ENCODE peak calls at places on chromosomes 16 and 17, in five cellular contexts. J is transverse colon, P is H54, Q is breast epithelium, K is heart left ventricle. E is an unnamed sample.

GRCh38 chr16:1560153-1560552 is 26.7 kb downstream of the TMEM204 start:
- DNase-seq in J (no peak), P (no peak), Q (no peak), K (no peak), E (no peak)

GRCh38 chr17:65514541-65514940 is 46.9 kb downstream of the AXIN2 start:
- DNase-seq in J (no peak), P (no peak), Q (peak), K (no peak), E (no peak)

GRCh38 chr17:41555105-41555887 is 16.6 kb downstream of the KRT9 start:
- DNase-seq in J (peak), P (no peak), Q (no peak), K (no peak), E (no peak)

GRCh38 chr17:42288985-42289862 is 926 bp downstream of the STAT5A start:
- DNase-seq in J (peak), P (no peak), Q (peak), K (no peak), E (no peak)

GRCh38 chr17:42171831-42172230 is 9.1 kb downstream of the KCNH4 start:
- DNase-seq in J (no peak), P (no peak), Q (no peak), K (no peak), E (no peak)

GRCh38 chr16:84947022-84947421 is 64.3 kb downstream of the ZDHHC7 start:
- DNase-seq in J (peak), P (no peak), Q (peak), K (no peak), E (no peak)

GRCh38 chr16:1367486-1368174 is 15.9 kb downstream of the GNPTG start:
- DNase-seq in J (no peak), P (no peak), Q (no peak), K (no peak), E (no peak)

GRCh38 chr17:63439682-63440081 is 6.4 kb downstream of the CYB561 start:
- DNase-seq in J (no peak), P (peak), Q (no peak), K (no peak), E (no peak)

GRCh38 chr17:72816406-72816805 is 276.1 kb downstream of the SLC39A11 start:
- DNase-seq in J (no peak), P (no peak), Q (no peak), K (no peak), E (no peak)

GRCh38 chr16:24013733-24014645 is 178.2 kb downstream of the PRKCB start:
- DNase-seq in J (peak), P (no peak), Q (no peak), K (no peak), E (peak)

GRCh38 chr17:45411348-45412105 is 21.1 kb downstream of the ARHGAP27 start:
- DNase-seq in J (peak), P (no peak), Q (no peak), K (no peak), E (no peak)

GRCh38 chr17:60305141-60305540 is 86.8 kb downstream of the USP32 start:
- DNase-seq in J (no peak), P (no peak), Q (no peak), K (no peak), E (no peak)

GRCh38 chr17:19567216-19568015 is 33.8 kb downstream of the SLC47A1 start:
- DNase-seq in J (no peak), P (no peak), Q (no peak), K (no peak), E (no peak)

GRCh38 chr17:30519166-30519565 is 42.0 kb downstream of the GOSR1 start:
- DNase-seq in J (no peak), P (no peak), Q (no peak), K (no peak), E (no peak)

GRCh38 chr16:12600536-12601256 is 203.0 kb downstream of the CPPED1 start:
- DNase-seq in J (no peak), P (no peak), Q (no peak), K (no peak), E (no peak)

GRCh38 chr16:57600048-57600835 is 28.2 kb upstream of the ADGRG1 start:
- DNase-seq in J (peak), P (peak), Q (no peak), K (peak), E (no peak)

GRCh38 chr16:71472041-71472440 is 10.0 kb upstream of the ZNF23 start:
- DNase-seq in J (no peak), P (no peak), Q (no peak), K (no peak), E (no peak)

GRCh38 chr17:67127925-67128324 is 83.6 kb downstream of the CACNG1 start:
- DNase-seq in J (no peak), P (no peak), Q (no peak), K (no peak), E (no peak)

GRCh38 chr17:20103454-20104448 is 94.6 kb downstream of the SPECC1 start:
- DNase-seq in J (no peak), P (no peak), Q (no peak), K (peak), E (no peak)

GRCh38 chr17:34347063-34347462 is 9.2 kb upstream of the CCL13 start:
- DNase-seq in J (no peak), P (no peak), Q (no peak), K (no peak), E (no peak)

GRCh38 chr17:65552214-65552613 is 9.2 kb downstream of the AXIN2 start:
- DNase-seq in J (peak), P (no peak), Q (no peak), K (no peak), E (no peak)

GRCh38 chr16:46918905-46919792 is 35.0 kb downstream of the GPT2 start:
- DNase-seq in J (peak), P (no peak), Q (no peak), K (no peak), E (no peak)

GRCh38 chr16:46923513-46924295 is 39.5 kb downstream of the GPT2 start:
- DNase-seq in J (no peak), P (no peak), Q (no peak), K (no peak), E (no peak)

GRCh38 chr16:46922239-46922638 is 38.1 kb downstream of the GPT2 start:
- DNase-seq in J (no peak), P (no peak), Q (no peak), K (no peak), E (no peak)

GRCh38 chr16:46918400-46918799 is 34.2 kb downstream of the GPT2 start:
- DNase-seq in J (no peak), P (no peak), Q (no peak), K (no peak), E (no peak)

DNA sequence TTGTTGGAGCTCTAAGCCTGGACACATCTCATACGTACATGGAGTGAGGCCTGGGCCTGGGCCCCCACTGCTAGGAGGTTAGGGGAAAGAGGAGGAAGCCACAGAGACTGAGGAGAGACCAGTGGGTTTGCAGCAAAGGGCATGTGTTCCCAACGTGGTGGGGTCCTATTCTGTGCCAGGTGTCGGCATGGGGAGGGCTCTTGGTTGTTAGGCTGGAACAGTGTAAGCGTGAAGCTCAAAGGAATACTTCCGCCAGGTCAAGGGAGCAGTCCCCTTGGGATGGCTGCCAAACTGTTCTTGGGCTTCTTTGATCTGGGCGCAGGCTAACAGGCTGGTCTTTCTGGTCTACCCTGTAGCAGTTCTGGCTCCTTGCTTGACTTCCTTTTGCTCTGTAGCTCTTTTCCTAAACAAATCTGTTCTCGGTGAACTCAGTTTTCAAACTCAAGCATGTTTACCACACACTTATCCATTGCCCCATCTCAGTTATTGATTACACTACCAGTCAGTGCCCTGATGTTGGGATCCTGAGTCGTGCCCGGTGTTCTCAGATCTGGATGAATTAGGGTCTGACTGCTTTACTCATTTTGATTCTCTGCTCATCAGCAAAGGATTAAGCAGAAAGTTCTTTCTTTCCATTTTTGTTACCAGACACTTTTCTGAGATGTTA is 36.4 kb downstream of the GPT2 start:
- DNase-seq in J (peak), P (no peak), Q (peak), K (no peak), E (no peak)
- TF ChIP-seq POLR2A in J (no peak), P (no peak), Q (no peak), K (no peak), E (no peak)

GRCh38 chr16:28211758-28212531 is at the start of gene XPO6:
- DNase-seq in J (peak), P (peak), Q (peak), K (peak), E (peak)
- TF ChIP-seq POLR2A in J (no peak), P (peak), Q (no peak), K (no peak), E (peak)

DNA sequence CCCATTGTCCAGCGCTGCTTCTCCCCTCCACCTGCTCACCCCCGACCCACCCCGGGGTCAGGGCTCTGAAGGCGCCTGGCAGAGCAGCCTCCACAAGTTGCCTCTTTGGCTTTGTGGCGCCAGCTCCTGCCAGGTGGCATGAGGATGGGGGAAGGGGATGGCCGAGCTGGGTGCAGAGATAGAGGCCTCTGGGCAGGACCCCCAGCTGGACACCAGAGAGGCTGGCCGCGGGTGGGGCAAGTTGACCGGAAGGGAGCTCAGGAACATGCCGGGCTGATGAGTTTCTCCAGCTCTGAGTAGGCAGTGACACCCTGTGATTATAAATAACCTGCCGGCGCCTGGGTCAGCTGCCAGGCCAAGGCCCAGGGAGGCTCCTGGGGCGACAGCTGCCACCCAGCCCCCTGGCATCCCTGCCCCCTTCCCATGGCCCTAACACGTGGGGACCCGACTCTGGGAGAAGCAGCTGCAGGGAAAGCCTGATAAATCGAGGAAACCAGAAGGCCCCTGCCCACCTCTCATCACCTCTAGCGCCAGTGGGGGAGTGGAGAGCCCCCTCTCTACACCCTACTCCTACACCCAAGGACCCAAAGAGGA is 729 bp downstream of the P2RX5 start:
- DNase-seq in J (peak), P (peak), Q (no peak), K (peak), E (no peak)
- TF ChIP-seq POLR2A in J (no peak), P (no peak), Q (no peak), K (no peak), E (no peak)

GRCh38 chr17:81241648-81242420 is 2.7 kb downstream of the NDUFAF8 start:
- DNase-seq in J (peak), P (peak), Q (peak), K (no peak), E (no peak)

GRCh38 chr17:81243333-81243664 is 4.2 kb downstream of the NDUFAF8 start:
- DNase-seq in J (no peak), P (no peak), Q (no peak), K (no peak), E (no peak)

GRCh38 chr17:81242421-81243332 is 3.6 kb downstream of the NDUFAF8 start:
- DNase-seq in J (no peak), P (no peak), Q (no peak), K (no peak), E (no peak)

GRCh38 chr17:81239714-81240555 is 817 bp downstream of the NDUFAF8 start:
- DNase-seq in J (no peak), P (no peak), Q (no peak), K (no peak), E (no peak)

GRCh38 chr17:81241203-81241602 is 2.1 kb downstream of the NDUFAF8 start:
- DNase-seq in J (no peak), P (no peak), Q (no peak), K (no peak), E (no peak)
- TF ChIP-seq POLR2A in J (no peak), P (no peak), Q (no peak), K (no peak), E (no peak)

DNA sequence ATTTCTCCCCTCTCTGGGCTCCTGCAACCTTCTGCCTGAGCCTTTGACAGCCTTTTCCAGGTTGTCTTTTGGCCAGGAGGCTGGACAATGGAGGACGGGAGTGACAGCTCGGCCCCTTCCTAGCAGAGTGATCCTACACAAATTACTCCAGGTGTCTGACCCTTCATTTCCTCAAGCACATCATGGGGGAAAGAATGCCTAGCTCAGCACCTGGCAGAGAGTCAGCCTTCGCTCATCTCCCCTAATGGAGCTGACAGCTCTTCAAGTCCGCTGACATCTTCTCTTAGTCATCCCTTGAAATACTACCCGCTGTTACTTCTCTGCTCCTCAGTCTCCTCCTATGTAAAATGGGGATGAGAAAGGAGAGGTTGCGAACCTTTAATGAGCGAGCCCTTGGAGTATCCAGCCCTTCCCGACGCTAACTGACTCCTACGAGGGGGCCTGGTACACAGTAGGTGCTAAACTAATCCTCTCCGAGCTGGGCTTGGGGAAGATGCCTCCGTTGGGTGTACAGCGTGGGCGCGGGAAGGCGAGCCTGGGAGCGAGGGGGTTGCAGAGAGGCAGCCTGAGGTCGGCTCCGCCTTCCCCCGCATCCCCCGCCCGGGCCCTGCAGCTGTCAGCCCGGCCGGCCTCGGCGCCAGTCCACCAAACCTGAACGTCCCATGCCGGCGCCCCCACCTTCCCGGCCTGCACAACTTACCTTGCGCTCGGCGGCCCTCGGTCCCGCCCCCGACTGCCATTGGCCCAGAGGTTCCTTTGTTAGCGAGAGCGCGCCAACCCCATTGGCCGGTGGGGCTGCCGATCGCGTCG is 481 bp upstream of the MPRIP start:
- DNase-seq in J (peak), P (peak), Q (peak), K (peak), E (peak)
- TF ChIP-seq POLR2A in J (peak), P (no peak), Q (no peak), K (no peak), E (no peak)

GRCh38 chr17:44132275-44132821 is 8.9 kb upstream of the HDAC5 start:
- DNase-seq in J (no peak), P (no peak), Q (no peak), K (no peak), E (no peak)

GRCh38 chr17:44134752-44135568 is 6.8 kb upstream of the HROB start:
- DNase-seq in J (no peak), P (no peak), Q (no peak), K (no peak), E (no peak)

GRCh38 chr17:44133918-44134476 is 7.7 kb upstream of the HROB start:
- DNase-seq in J (no peak), P (no peak), Q (no peak), K (no peak), E (no peak)

GRCh38 chr17:44137891-44138709 is 3.6 kb upstream of the HROB start:
- DNase-seq in J (peak), P (peak), Q (peak), K (peak), E (peak)
- TF ChIP-seq POLR2A in J (no peak), P (no peak), Q (no peak), K (no peak), E (no peak)

DNA sequence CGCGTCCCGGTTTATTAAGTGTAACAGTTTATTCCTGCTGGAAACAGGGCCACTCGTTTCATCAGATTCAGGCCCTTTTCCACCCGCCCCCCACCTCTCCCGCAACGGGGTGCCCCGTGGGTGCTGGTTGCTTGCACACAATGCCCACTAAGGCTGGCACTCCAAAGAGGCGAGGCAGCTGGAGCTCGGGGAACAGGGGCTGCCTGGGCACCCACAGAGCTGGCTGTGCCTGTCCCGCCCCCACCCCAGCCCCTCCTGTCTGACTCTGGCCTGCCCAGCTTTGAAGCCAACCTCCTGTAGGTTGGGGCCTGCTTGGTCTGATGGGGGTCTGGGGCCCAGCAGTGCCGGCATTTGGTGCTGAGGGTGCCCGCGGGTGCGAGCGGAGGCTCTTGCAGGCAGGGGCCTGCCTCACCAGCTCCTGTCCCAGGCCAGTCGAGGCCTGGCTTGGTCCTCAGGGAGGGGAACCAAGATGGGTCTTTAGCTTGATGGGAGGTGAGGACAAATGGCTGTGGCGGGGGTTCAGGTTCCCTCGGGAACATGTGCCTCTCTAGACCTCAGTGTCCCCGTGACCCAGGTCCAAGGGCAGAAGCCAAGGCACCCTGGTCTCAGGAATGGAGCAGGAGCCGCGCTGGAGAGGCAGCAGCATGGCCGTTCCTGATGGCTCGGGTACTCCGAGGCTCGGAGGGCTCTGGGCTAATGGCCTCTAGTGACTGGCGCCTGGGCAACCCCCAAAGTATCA is 20.1 kb downstream of the MYBBP1A start:
- DNase-seq in J (no peak), P (no peak), Q (no peak), K (no peak), E (no peak)
- TF ChIP-seq POLR2A in J (no peak), P (no peak), Q (no peak), K (no peak), E (no peak)

GRCh38 chr17:82496529-82497434 is 22.8 kb upstream of the FOXK2 start:
- DNase-seq in J (peak), P (peak), Q (peak), K (peak), E (peak)
- TF ChIP-seq POLR2A in J (peak), P (peak), Q (peak), K (no peak), E (peak)

DNA sequence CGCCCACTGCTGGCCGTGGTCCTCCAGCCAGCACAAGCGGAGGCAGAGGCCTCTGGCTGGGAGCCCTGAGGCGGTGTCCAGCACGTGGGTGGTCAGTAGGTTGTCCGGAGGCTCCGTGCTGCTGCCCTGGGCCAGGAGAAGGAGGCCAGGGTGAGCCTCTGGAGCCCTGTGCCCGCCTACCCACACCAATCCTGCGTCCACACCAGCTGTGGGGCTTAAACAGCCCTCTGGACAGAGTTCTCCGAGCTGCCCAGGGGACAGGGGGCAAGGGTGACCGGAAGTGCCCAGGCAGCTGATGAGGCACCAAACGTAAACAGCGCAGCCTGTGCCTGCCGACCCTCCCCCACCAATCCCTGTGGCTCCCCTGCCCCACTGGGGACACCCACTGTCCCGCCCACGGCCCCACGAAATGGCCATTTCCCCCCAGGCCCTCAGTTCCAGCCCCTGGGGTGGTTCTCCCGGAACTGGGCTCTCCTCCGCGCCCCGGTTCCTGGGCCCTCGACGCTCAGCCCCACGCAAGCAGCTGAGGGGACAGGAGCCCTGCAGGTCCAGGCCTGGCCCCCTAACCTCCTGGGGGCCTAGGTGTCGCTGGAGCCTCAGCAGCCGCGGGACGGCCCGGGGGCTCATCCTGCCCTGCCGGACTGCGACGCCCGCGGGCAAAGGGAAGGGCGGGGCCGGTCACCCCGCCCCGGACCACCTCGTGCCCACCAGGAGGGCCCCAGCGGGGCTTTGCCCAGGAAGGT is 27.9 kb upstream of the DBNDD1 start:
- DNase-seq in J (peak), P (peak), Q (peak), K (peak), E (no peak)
- TF ChIP-seq POLR2A in J (no peak), P (no peak), Q (no peak), K (no peak), E (no peak)